ENCODE peak calls at places on chromosome 22, in ten cellular contexts. One of them, this sample, is unnamed.

GRCh38 chr22:17777005-17777716 is 2.9 kb upstream of the BID start:
- DNase-seq in naive thymus-derived CD4-positive, alpha-beta T cell: peak
- DNase-seq in epithelial cell of esophagus: no peak
- DNase-seq in left lung: no peak
- DNase-seq in fibroblast of pulmonary artery: no peak
- DNase-seq in psoas muscle: peak
- DNase-seq in mesendoderm: no peak
- DNase-seq in NT2/D1: no peak
- DNase-seq in cardiac fibroblast: no peak
- DNase-seq in prostate gland: no peak
- DNase-seq in this sample: no peak

GRCh38 chr22:45948081-45948648 is 28.8 kb downstream of the WNT7B start:
- DNase-seq in mesendoderm: no peak
- DNase-seq in NT2/D1: no peak
- DNase-seq in epithelial cell of esophagus: no peak
- DNase-seq in fibroblast of pulmonary artery: no peak
- DNase-seq in left lung: no peak
- DNase-seq in prostate gland: no peak
- DNase-seq in cardiac fibroblast: no peak
- DNase-seq in naive thymus-derived CD4-positive, alpha-beta T cell: no peak
- DNase-seq in psoas muscle: no peak
- DNase-seq in this sample: no peak

GRCh38 chr22:29040385-29041275 is 21.0 kb downstream of the C22orf31 start:
- DNase-seq in left lung: no peak
- DNase-seq in prostate gland: peak
- DNase-seq in NT2/D1: peak
- DNase-seq in psoas muscle: peak
- DNase-seq in naive thymus-derived CD4-positive, alpha-beta T cell: peak
- DNase-seq in epithelial cell of esophagus: peak
- DNase-seq in fibroblast of pulmonary artery: peak
- DNase-seq in mesendoderm: peak
- DNase-seq in cardiac fibroblast: peak
- DNase-seq in this sample: no peak

GRCh38 chr22:41910050-41910598 is 4.8 kb downstream of the SHISA8 start:
- DNase-seq in naive thymus-derived CD4-positive, alpha-beta T cell: no peak
- DNase-seq in prostate gland: no peak
- DNase-seq in mesendoderm: peak
- DNase-seq in psoas muscle: no peak
- DNase-seq in left lung: no peak
- DNase-seq in fibroblast of pulmonary artery: no peak
- DNase-seq in epithelial cell of esophagus: peak
- DNase-seq in cardiac fibroblast: no peak
- DNase-seq in NT2/D1: no peak
- DNase-seq in this sample: no peak

GRCh38 chr22:47411006-47411405 is 648.6 kb downstream of the TBC1D22A start:
- DNase-seq in epithelial cell of esophagus: no peak
- DNase-seq in cardiac fibroblast: no peak
- DNase-seq in psoas muscle: no peak
- DNase-seq in naive thymus-derived CD4-positive, alpha-beta T cell: no peak
- DNase-seq in left lung: peak
- DNase-seq in fibroblast of pulmonary artery: no peak
- DNase-seq in mesendoderm: no peak
- DNase-seq in prostate gland: no peak
- DNase-seq in NT2/D1: no peak
- DNase-seq in this sample: no peak

GRCh38 chr22:45064313-45065268 is 54.8 kb upstream of the PHF21B start:
- DNase-seq in fibroblast of pulmonary artery: peak
- DNase-seq in cardiac fibroblast: peak
- DNase-seq in prostate gland: no peak
- DNase-seq in NT2/D1: no peak
- DNase-seq in mesendoderm: no peak
- DNase-seq in left lung: no peak
- DNase-seq in epithelial cell of esophagus: peak
- DNase-seq in naive thymus-derived CD4-positive, alpha-beta T cell: peak
- DNase-seq in psoas muscle: no peak
- DNase-seq in this sample: peak

GRCh38 chr22:48874956-48875355 is 952.7 kb downstream of the BRD1 start:
- DNase-seq in psoas muscle: no peak
- DNase-seq in naive thymus-derived CD4-positive, alpha-beta T cell: no peak
- DNase-seq in fibroblast of pulmonary artery: no peak
- DNase-seq in mesendoderm: peak
- DNase-seq in prostate gland: no peak
- DNase-seq in cardiac fibroblast: no peak
- DNase-seq in left lung: no peak
- DNase-seq in NT2/D1: no peak
- DNase-seq in epithelial cell of esophagus: no peak
- DNase-seq in this sample: no peak

GRCh38 chr22:27226666-27227065 is 569.3 kb downstream of the MIAT start:
- DNase-seq in fibroblast of pulmonary artery: peak
- DNase-seq in NT2/D1: no peak
- DNase-seq in cardiac fibroblast: no peak
- DNase-seq in psoas muscle: no peak
- DNase-seq in naive thymus-derived CD4-positive, alpha-beta T cell: no peak
- DNase-seq in mesendoderm: no peak
- DNase-seq in left lung: no peak
- DNase-seq in prostate gland: no peak
- DNase-seq in epithelial cell of esophagus: no peak
- DNase-seq in this sample: no peak

GRCh38 chr22:24592846-24593809 is at the start of gene LRRC75B:
- DNase-seq in psoas muscle: peak
- DNase-seq in naive thymus-derived CD4-positive, alpha-beta T cell: peak
- DNase-seq in mesendoderm: peak
- DNase-seq in epithelial cell of esophagus: peak
- DNase-seq in fibroblast of pulmonary artery: peak
- DNase-seq in left lung: peak
- DNase-seq in NT2/D1: peak
- DNase-seq in cardiac fibroblast: peak
- DNase-seq in prostate gland: peak
- DNase-seq in this sample: no peak

GRCh38 chr22:27003301-27003700 is 345.9 kb downstream of the MIAT start:
- DNase-seq in prostate gland: no peak
- DNase-seq in fibroblast of pulmonary artery: no peak
- DNase-seq in NT2/D1: no peak
- DNase-seq in left lung: no peak
- DNase-seq in naive thymus-derived CD4-positive, alpha-beta T cell: no peak
- DNase-seq in cardiac fibroblast: no peak
- DNase-seq in epithelial cell of esophagus: no peak
- DNase-seq in mesendoderm: no peak
- DNase-seq in psoas muscle: no peak
- DNase-seq in this sample: no peak

GRCh38 chr22:30054067-30054763 is 26.0 kb upstream of the HORMAD2 start:
- DNase-seq in psoas muscle: no peak
- DNase-seq in naive thymus-derived CD4-positive, alpha-beta T cell: no peak
- DNase-seq in fibroblast of pulmonary artery: no peak
- DNase-seq in mesendoderm: no peak
- DNase-seq in left lung: no peak
- DNase-seq in NT2/D1: no peak
- DNase-seq in epithelial cell of esophagus: no peak
- DNase-seq in cardiac fibroblast: no peak
- DNase-seq in prostate gland: no peak
- DNase-seq in this sample: no peak

GRCh38 chr22:25212337-25212736 is 7.1 kb upstream of the CRYBB2 start:
- DNase-seq in cardiac fibroblast: no peak
- DNase-seq in fibroblast of pulmonary artery: no peak
- DNase-seq in naive thymus-derived CD4-positive, alpha-beta T cell: no peak
- DNase-seq in psoas muscle: no peak
- DNase-seq in mesendoderm: no peak
- DNase-seq in NT2/D1: no peak
- DNase-seq in prostate gland: no peak
- DNase-seq in left lung: no peak
- DNase-seq in epithelial cell of esophagus: no peak
- DNase-seq in this sample: no peak

GRCh38 chr22:40797427-40797826 is 21.7 kb downstream of the SLC25A17 start:
- DNase-seq in NT2/D1: no peak
- DNase-seq in naive thymus-derived CD4-positive, alpha-beta T cell: no peak
- DNase-seq in mesendoderm: no peak
- DNase-seq in cardiac fibroblast: peak
- DNase-seq in left lung: no peak
- DNase-seq in prostate gland: no peak
- DNase-seq in psoas muscle: no peak
- DNase-seq in epithelial cell of esophagus: peak
- DNase-seq in fibroblast of pulmonary artery: peak
- DNase-seq in this sample: no peak

DNA sequence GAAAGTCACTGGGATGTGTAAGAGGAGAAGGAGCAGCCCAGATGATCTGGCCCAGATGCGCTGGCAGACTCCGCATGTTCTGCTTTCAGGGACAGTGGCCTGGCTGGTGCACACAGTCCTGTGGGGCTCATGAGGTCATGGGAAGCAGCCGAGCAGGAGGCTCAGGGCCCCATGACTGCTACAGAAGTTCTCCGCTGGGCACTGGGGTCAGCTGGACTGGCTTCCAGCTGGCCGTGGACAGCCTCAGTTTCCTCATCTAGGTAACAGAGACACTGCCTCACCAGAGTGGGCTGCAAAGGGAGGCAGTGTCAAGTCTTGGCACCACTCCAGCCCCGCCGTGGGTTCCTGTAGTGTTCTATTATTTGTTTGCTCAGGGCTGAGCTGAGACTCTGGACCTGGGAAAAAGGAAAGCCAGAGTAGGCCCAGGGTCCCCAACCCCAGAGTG is 45.1 kb downstream of the MED15 start:
- DNase-seq in mesendoderm: no peak
- DNase-seq in naive thymus-derived CD4-positive, alpha-beta T cell: no peak
- DNase-seq in left lung: no peak
- DNase-seq in psoas muscle: peak
- DNase-seq in prostate gland: no peak
- DNase-seq in epithelial cell of esophagus: no peak
- DNase-seq in fibroblast of pulmonary artery: peak
- DNase-seq in NT2/D1: no peak
- DNase-seq in cardiac fibroblast: peak
- DNase-seq in this sample: no peak
- H3K4me3 ChIP-seq in mesendoderm: no peak
- H3K4me3 ChIP-seq in naive thymus-derived CD4-positive, alpha-beta T cell: peak
- H3K4me3 ChIP-seq in left lung: no peak
- H3K4me3 ChIP-seq in psoas muscle: peak
- H3K4me3 ChIP-seq in prostate gland: no peak
- H3K4me3 ChIP-seq in epithelial cell of esophagus: no peak
- H3K4me3 ChIP-seq in fibroblast of pulmonary artery: no peak
- H3K4me3 ChIP-seq in NT2/D1: no peak
- H3K4me3 ChIP-seq in cardiac fibroblast: no peak
- H3K4me3 ChIP-seq in this sample: no peak

DNA sequence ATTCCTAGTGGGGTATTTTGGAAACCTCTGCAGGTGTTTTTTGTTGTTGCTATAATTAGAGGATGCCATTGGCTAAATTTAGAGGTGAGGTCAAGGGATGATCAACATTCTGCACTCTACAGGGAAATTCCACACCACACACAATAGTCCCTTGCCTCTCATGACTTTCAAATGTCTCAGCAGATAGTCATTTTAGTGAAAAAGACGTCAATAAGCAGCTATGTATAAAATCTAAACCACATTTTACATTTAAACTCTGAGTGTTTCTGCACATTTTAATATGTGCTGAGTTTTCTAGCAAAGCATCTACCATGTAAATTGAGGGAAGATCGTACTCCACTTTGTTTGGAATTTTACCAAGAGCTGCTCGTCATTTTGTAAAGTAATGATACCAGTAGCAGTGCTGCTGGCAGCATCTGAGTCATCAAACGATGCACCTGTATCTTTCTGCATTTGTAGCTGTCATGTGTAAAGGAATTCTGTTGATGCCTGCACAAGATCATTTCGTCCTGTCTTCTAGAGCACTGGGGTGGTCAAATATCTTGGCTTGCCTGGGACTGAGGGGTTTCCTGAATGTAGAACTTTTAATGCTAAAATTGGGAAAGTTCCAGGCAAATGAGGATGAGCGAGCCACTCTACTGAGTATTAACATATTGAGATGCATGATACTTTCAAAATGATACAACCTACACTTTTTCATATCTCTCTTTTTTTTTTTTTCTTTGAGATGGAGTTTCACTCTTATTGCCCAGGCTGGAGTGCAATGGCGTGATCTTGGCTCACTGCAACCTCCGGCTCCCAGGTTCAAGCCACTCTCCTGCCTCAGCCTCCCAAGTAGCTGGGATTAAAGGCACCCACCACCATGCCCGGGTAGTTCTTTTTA is 414.5 kb upstream of the SYN3 start:
- DNase-seq in left lung: no peak
- DNase-seq in psoas muscle: no peak
- DNase-seq in NT2/D1: no peak
- DNase-seq in cardiac fibroblast: no peak
- DNase-seq in fibroblast of pulmonary artery: no peak
- DNase-seq in naive thymus-derived CD4-positive, alpha-beta T cell: no peak
- DNase-seq in mesendoderm: no peak
- DNase-seq in prostate gland: no peak
- DNase-seq in epithelial cell of esophagus: no peak
- DNase-seq in this sample: no peak
- H3K4me3 ChIP-seq in left lung: no peak
- H3K4me3 ChIP-seq in psoas muscle: no peak
- H3K4me3 ChIP-seq in NT2/D1: no peak
- H3K4me3 ChIP-seq in cardiac fibroblast: no peak
- H3K4me3 ChIP-seq in fibroblast of pulmonary artery: no peak
- H3K4me3 ChIP-seq in naive thymus-derived CD4-positive, alpha-beta T cell: no peak
- H3K4me3 ChIP-seq in mesendoderm: no peak
- H3K4me3 ChIP-seq in prostate gland: no peak
- H3K4me3 ChIP-seq in epithelial cell of esophagus: no peak
- H3K4me3 ChIP-seq in this sample: no peak

GRCh38 chr22:36817429-36817783 is 571 bp upstream of the PVALB start:
- DNase-seq in epithelial cell of esophagus: no peak
- DNase-seq in prostate gland: no peak
- DNase-seq in naive thymus-derived CD4-positive, alpha-beta T cell: no peak
- DNase-seq in NT2/D1: no peak
- DNase-seq in mesendoderm: peak
- DNase-seq in fibroblast of pulmonary artery: no peak
- DNase-seq in left lung: no peak
- DNase-seq in psoas muscle: no peak
- DNase-seq in cardiac fibroblast: no peak
- DNase-seq in this sample: no peak
- H3K4me3 ChIP-seq in epithelial cell of esophagus: no peak
- H3K4me3 ChIP-seq in prostate gland: no peak
- H3K4me3 ChIP-seq in naive thymus-derived CD4-positive, alpha-beta T cell: no peak
- H3K4me3 ChIP-seq in NT2/D1: peak
- H3K4me3 ChIP-seq in mesendoderm: no peak
- H3K4me3 ChIP-seq in fibroblast of pulmonary artery: no peak
- H3K4me3 ChIP-seq in left lung: no peak
- H3K4me3 ChIP-seq in psoas muscle: no peak
- H3K4me3 ChIP-seq in cardiac fibroblast: no peak
- H3K4me3 ChIP-seq in this sample: no peak

DNA sequence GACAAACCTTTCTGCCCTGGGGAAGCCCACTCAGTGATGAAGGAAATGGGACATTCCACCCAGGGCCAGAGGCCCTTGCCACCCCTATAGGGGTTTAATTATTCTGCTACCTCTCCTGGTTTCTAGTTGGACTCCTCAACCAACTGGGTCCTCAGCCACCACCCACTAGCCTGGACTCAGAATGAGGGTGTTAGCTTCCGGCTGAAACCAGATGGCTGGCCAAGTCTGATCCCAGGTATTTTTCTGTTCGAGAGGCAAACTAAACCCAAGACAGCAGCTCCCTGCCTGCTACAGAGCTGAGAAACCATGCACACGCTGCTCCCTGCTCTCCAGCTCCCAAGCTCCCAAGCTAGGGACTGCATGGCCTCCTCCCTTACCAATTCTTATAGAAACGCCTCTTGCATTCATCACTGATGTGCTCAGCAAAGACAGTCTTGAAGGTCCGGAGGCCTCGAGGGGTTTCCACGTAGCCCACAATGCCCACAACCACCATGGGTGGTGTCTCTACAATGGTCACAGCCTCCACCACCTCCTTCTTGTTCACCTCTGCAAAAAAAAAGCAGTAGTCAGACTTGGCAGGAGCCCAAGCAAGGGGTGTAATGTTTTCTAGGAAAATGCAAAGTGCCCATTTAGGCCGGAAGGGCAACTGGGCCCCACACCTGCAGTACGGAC is 2.2 kb downstream of the RPL3 start:
- DNase-seq in fibroblast of pulmonary artery: no peak
- DNase-seq in NT2/D1: no peak
- DNase-seq in mesendoderm: no peak
- DNase-seq in left lung: no peak
- DNase-seq in epithelial cell of esophagus: no peak
- DNase-seq in psoas muscle: no peak
- DNase-seq in cardiac fibroblast: peak
- DNase-seq in prostate gland: no peak
- DNase-seq in naive thymus-derived CD4-positive, alpha-beta T cell: no peak
- DNase-seq in this sample: no peak
- H3K4me3 ChIP-seq in fibroblast of pulmonary artery: peak
- H3K4me3 ChIP-seq in NT2/D1: peak
- H3K4me3 ChIP-seq in mesendoderm: peak
- H3K4me3 ChIP-seq in left lung: peak
- H3K4me3 ChIP-seq in epithelial cell of esophagus: peak
- H3K4me3 ChIP-seq in psoas muscle: peak
- H3K4me3 ChIP-seq in cardiac fibroblast: peak
- H3K4me3 ChIP-seq in prostate gland: peak
- H3K4me3 ChIP-seq in naive thymus-derived CD4-positive, alpha-beta T cell: peak
- H3K4me3 ChIP-seq in this sample: peak

This sample was measured in kidney epithelial cell.